ENCODE peak calls at places on chromosomes 11 and 22, in seven cellular contexts. P is fibroblast of lung, K is DMS153, G is H54, J is transverse colon, U is Calu3, Z is memory B cell. N is an unnamed sample.

GRCh38 chr22:19244600-19245352 is 46.7 kb downstream of the CLTCL1 start:
- DNase-seq in P (no peak), U (no peak), J (no peak), Z (no peak), K (no peak), G (no peak), N (no peak)

GRCh38 chr11:11814614-11815452 is 26.9 kb upstream of the USP47 start:
- DNase-seq in Z (no peak), U (no peak), G (no peak), P (no peak), J (no peak), K (no peak), N (no peak)

GRCh38 chr11:119928047-119928446 is 199.0 kb upstream of the NECTIN1 start:
- DNase-seq in P (no peak), Z (no peak), G (no peak), K (no peak), J (no peak), U (no peak), N (no peak)

GRCh38 chr11:65593518-65594414 is 1.8 kb downstream of the KCNK7 start:
- DNase-seq in P (peak), U (peak), K (no peak), G (no peak), J (peak), Z (no peak), N (no peak)

GRCh38 chr11:2770556-2771301 is 70.9 kb upstream of the KCNQ1OT1 start:
- DNase-seq in G (no peak), J (no peak), U (no peak), K (no peak), Z (peak), P (no peak), N (no peak)

GRCh38 chr11:95108159-95108611 is 18.5 kb downstream of the ENDOD1 start:
- DNase-seq in K (no peak), U (peak), J (peak), Z (no peak), P (peak), G (peak), N (no peak)

GRCh38 chr11:92152245-92152644 is 72.4 kb upstream of the FAT3 start:
- DNase-seq in K (no peak), Z (no peak), U (no peak), G (no peak), P (no peak), J (no peak), N (no peak)

GRCh38 chr11:59011672-59012071 is 72.4 kb downstream of the GLYATL1 start:
- DNase-seq in J (no peak), P (no peak), G (no peak), K (peak), Z (no peak), U (no peak), N (no peak)

GRCh38 chr11:44754876-44755552 is 28.3 kb downstream of the TSPAN18 start:
- DNase-seq in Z (no peak), J (no peak), U (no peak), K (no peak), P (no peak), G (no peak), N (no peak)

GRCh38 chr11:40130427-40130826 is 1329.0 kb downstream of the LRRC4C start:
- DNase-seq in J (no peak), U (no peak), K (no peak), P (no peak), Z (no peak), G (no peak), N (peak)

N was measured in SHP77 treated with DMSO at 0.1 percent for 48 hours.